ENCODE peak calls at places on chromosomes 11 and 22, in five cellular contexts. One of them, this sample, is unnamed.

GRCh38 chr11:64842366-64842759 is 2.1 kb downstream of the CDC42BPG start:
- DNase-seq in GM12878: no peak
- DNase-seq in HepG2: no peak
- DNase-seq in NT2/D1: no peak
- DNase-seq in H1: no peak
- DNase-seq in this sample: no peak

GRCh38 chr22:49664891-49665290 is 162.8 kb downstream of the BRD1 start:
- DNase-seq in GM12878: no peak
- DNase-seq in HepG2: no peak
- DNase-seq in NT2/D1: no peak
- DNase-seq in H1: no peak
- DNase-seq in this sample: no peak

GRCh38 chr11:114478768-114479167 is 39.5 kb downstream of the REXO2 start:
- DNase-seq in GM12878: no peak
- DNase-seq in HepG2: peak; percentile 34
- DNase-seq in NT2/D1: peak; percentile 55
- DNase-seq in H1: no peak
- DNase-seq in this sample: no peak

GRCh38 chr11:106062592-106062949 is 14.6 kb downstream of the KBTBD3 start:
- DNase-seq in GM12878: no peak
- DNase-seq in HepG2: no peak
- DNase-seq in NT2/D1: no peak
- DNase-seq in H1: no peak
- DNase-seq in this sample: no peak

GRCh38 chr11:13772223-13773046 is 104.0 kb downstream of the FAR1 start:
- DNase-seq in GM12878: peak; percentile 11
- DNase-seq in HepG2: peak; percentile 58
- DNase-seq in NT2/D1: peak; percentile 64
- DNase-seq in H1: peak; percentile 31
- DNase-seq in this sample: peak; percentile 54

GRCh38 chr22:36874309-36874696 is 13.5 kb downstream of the NCF4 start:
- DNase-seq in GM12878: no peak
- DNase-seq in HepG2: no peak
- DNase-seq in NT2/D1: no peak
- DNase-seq in H1: no peak
- DNase-seq in this sample: no peak

GRCh38 chr11:122696662-122697061 is 41.1 kb downstream of the UBASH3B start:
- DNase-seq in GM12878: no peak
- DNase-seq in HepG2: no peak
- DNase-seq in NT2/D1: no peak
- DNase-seq in H1: no peak
- DNase-seq in this sample: no peak

GRCh38 chr22:30312053-30312452 is 14.7 kb downstream of the TBC1D10A start:
- DNase-seq in GM12878: no peak
- DNase-seq in HepG2: no peak
- DNase-seq in NT2/D1: no peak
- DNase-seq in H1: no peak
- DNase-seq in this sample: no peak

GRCh38 chr11:110531056-110531756 is 101.5 kb downstream of the FDX1 start:
- DNase-seq in GM12878: no peak
- DNase-seq in HepG2: no peak
- DNase-seq in NT2/D1: no peak
- DNase-seq in H1: no peak
- DNase-seq in this sample: no peak

GRCh38 chr11:14119357-14119756 is 156.8 kb downstream of the SPON1 start:
- DNase-seq in GM12878: no peak
- DNase-seq in HepG2: no peak
- DNase-seq in NT2/D1: no peak
- DNase-seq in H1: no peak
- DNase-seq in this sample: no peak

GRCh38 chr11:68751331-68751856 is at the start of gene TESMIN:
- DNase-seq in GM12878: peak; percentile 34
- DNase-seq in HepG2: peak; percentile 53
- DNase-seq in NT2/D1: peak; percentile 82
- DNase-seq in H1: peak; percentile 85
- DNase-seq in this sample: peak; percentile 99

GRCh38 chr22:22380098-22381030 is 128.2 kb downstream of the ZNF280B start:
- DNase-seq in GM12878: no peak
- DNase-seq in HepG2: no peak
- DNase-seq in NT2/D1: no peak
- DNase-seq in H1: no peak
- DNase-seq in this sample: peak; percentile 74

GRCh38 chr11:85685820-85686459 is at the start of gene CCDC89:
- DNase-seq in GM12878: no peak
- DNase-seq in HepG2: peak; percentile 68
- DNase-seq in NT2/D1: no peak
- DNase-seq in H1: no peak
- DNase-seq in this sample: peak; percentile 78

GRCh38 chr11:12165237-12165875 is 55.0 kb downstream of the MICAL2 start:
- DNase-seq in GM12878: no peak
- DNase-seq in HepG2: no peak
- DNase-seq in NT2/D1: no peak
- DNase-seq in H1: no peak
- DNase-seq in this sample: no peak

GRCh38 chr11:10828407-10828806 is 19.7 kb upstream of the EIF4G2 start:
- DNase-seq in GM12878: no peak
- DNase-seq in HepG2: no peak
- DNase-seq in NT2/D1: no peak
- DNase-seq in H1: no peak
- DNase-seq in this sample: no peak

GRCh38 chr11:123357990-123358827 is 71.9 kb upstream of the GRAMD1B start:
- DNase-seq in GM12878: peak; percentile 34
- DNase-seq in HepG2: no peak
- DNase-seq in NT2/D1: no peak
- DNase-seq in H1: no peak
- DNase-seq in this sample: peak; percentile 57

GRCh38 chr11:74559934-74560309 is 32.5 kb upstream of the POLD3 start:
- DNase-seq in GM12878: no peak
- DNase-seq in HepG2: no peak
- DNase-seq in NT2/D1: no peak
- DNase-seq in H1: no peak
- DNase-seq in this sample: no peak

GRCh38 chr11:69000831-69001245 is 12.2 kb downstream of the MRGPRF start:
- DNase-seq in GM12878: no peak
- DNase-seq in HepG2: peak; percentile 57
- DNase-seq in NT2/D1: no peak
- DNase-seq in H1: no peak
- DNase-seq in this sample: no peak

GRCh38 chr11:106381895-106382294 is 304.4 kb downstream of the AASDHPPT start:
- DNase-seq in GM12878: no peak
- DNase-seq in HepG2: no peak
- DNase-seq in NT2/D1: no peak
- DNase-seq in H1: peak; percentile 17
- DNase-seq in this sample: no peak

GRCh38 chr22:36306227-36306626 is 53.3 kb downstream of the APOL1 start:
- DNase-seq in GM12878: no peak
- DNase-seq in HepG2: no peak
- DNase-seq in NT2/D1: no peak
- DNase-seq in H1: no peak
- DNase-seq in this sample: no peak

GRCh38 chr11:93031386-93031785 is 61.9 kb downstream of the MTNR1B start:
- DNase-seq in GM12878: no peak
- DNase-seq in HepG2: no peak
- DNase-seq in NT2/D1: peak; percentile 84
- DNase-seq in H1: peak; percentile 53
- DNase-seq in this sample: no peak

GRCh38 chr11:35555238-35555887 is 29.9 kb upstream of the PAMR1 start:
- DNase-seq in GM12878: no peak
- DNase-seq in HepG2: no peak
- DNase-seq in NT2/D1: no peak
- DNase-seq in H1: no peak
- DNase-seq in this sample: no peak

GRCh38 chr11:37199082-37199481 is 601.0 kb upstream of the RAG2 start:
- DNase-seq in GM12878: no peak
- DNase-seq in HepG2: no peak
- DNase-seq in NT2/D1: peak; percentile 2
- DNase-seq in H1: no peak
- DNase-seq in this sample: no peak

GRCh38 chr11:117663389-117663788 is 133.6 kb downstream of the DSCAML1 start:
- DNase-seq in GM12878: no peak
- DNase-seq in HepG2: no peak
- DNase-seq in NT2/D1: no peak
- DNase-seq in H1: no peak
- DNase-seq in this sample: no peak

GRCh38 chr11:129412501-129412900 is 36.9 kb downstream of the BARX2 start:
- DNase-seq in GM12878: no peak
- DNase-seq in HepG2: no peak
- DNase-seq in NT2/D1: no peak
- DNase-seq in H1: no peak
- DNase-seq in this sample: no peak

GRCh38 chr11:17989306-17989705 is 23.5 kb downstream of the SERGEF start:
- DNase-seq in GM12878: no peak
- DNase-seq in HepG2: no peak
- DNase-seq in NT2/D1: no peak
- DNase-seq in H1: no peak
- DNase-seq in this sample: no peak

GRCh38 chr11:32658639-32659406 is 75.2 kb downstream of the EIF3M start:
- DNase-seq in GM12878: no peak
- DNase-seq in HepG2: no peak
- DNase-seq in NT2/D1: no peak
- DNase-seq in H1: no peak
- DNase-seq in this sample: no peak

GRCh38 chr22:44700456-44700855 is 1.5 kb upstream of the PRR5 start:
- DNase-seq in GM12878: no peak
- DNase-seq in HepG2: no peak
- DNase-seq in NT2/D1: no peak
- DNase-seq in H1: no peak
- DNase-seq in this sample: no peak

GRCh38 chr11:438101-438844 is 3.5 kb downstream of the ANO9 start:
- DNase-seq in GM12878: no peak
- DNase-seq in HepG2: no peak
- DNase-seq in NT2/D1: no peak
- DNase-seq in H1: no peak
- DNase-seq in this sample: no peak

GRCh38 chr11:121321614-121322243 is 29.2 kb downstream of the SC5D start:
- DNase-seq in GM12878: no peak
- DNase-seq in HepG2: no peak
- DNase-seq in NT2/D1: peak; percentile 33
- DNase-seq in H1: peak; percentile 21
- DNase-seq in this sample: no peak

GRCh38 chr11:116703421-116703820 is 69.4 kb downstream of the BUD13 start:
- DNase-seq in GM12878: no peak
- DNase-seq in HepG2: no peak
- DNase-seq in NT2/D1: no peak
- DNase-seq in H1: no peak
- DNase-seq in this sample: no peak

GRCh38 chr11:123690490-123690889 is 36.1 kb upstream of the SCN3B start:
- DNase-seq in GM12878: no peak
- DNase-seq in HepG2: no peak
- DNase-seq in NT2/D1: no peak
- DNase-seq in H1: no peak
- DNase-seq in this sample: no peak

GRCh38 chr11:80593981-80594380 is 1153.2 kb upstream of the TENM4 start:
- DNase-seq in GM12878: no peak
- DNase-seq in HepG2: peak; percentile 28
- DNase-seq in NT2/D1: no peak
- DNase-seq in H1: no peak
- DNase-seq in this sample: no peak

DNA sequence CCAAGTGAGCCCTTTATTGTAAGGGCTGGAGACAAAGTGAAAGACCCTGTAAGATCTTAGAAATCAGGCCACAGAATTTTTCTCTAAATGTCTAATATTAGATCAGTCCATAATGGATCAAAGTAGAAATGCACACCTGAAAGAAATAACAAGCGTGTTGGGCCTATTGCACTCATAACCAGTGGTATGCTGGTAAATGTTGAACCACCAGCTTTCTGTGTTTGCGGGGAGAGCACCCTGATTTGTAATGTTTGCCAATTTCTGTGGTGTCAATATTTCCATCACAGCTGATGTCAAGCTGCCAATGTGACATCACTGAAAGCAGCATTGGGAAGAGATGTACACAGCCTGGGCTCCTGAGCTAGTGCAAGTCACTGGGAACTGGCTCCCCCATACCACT is 46.2 kb downstream of the ENDOD1 start:
- DNase-seq in GM12878: no peak
- DNase-seq in HepG2: no peak
- DNase-seq in NT2/D1: no peak
- DNase-seq in H1: no peak
- DNase-seq in this sample: no peak
- TF ChIP-seq SUZ12 in GM12878: no peak
- TF ChIP-seq SUZ12 in HepG2: no peak
- TF ChIP-seq SUZ12 in NT2/D1: no peak
- TF ChIP-seq SUZ12 in H1: no peak
- TF ChIP-seq SUZ12 in this sample: no peak

GRCh38 chr22:20606041-20606783 is 98.8 kb downstream of the MED15 start:
- DNase-seq in GM12878: no peak
- DNase-seq in HepG2: peak; percentile 78
- DNase-seq in NT2/D1: peak; percentile 70
- DNase-seq in H1: peak; percentile 85
- DNase-seq in this sample: peak; percentile 87
- TF ChIP-seq SUZ12 in GM12878: no peak
- TF ChIP-seq SUZ12 in HepG2: no peak
- TF ChIP-seq SUZ12 in NT2/D1: no peak
- TF ChIP-seq SUZ12 in H1: no peak
- TF ChIP-seq SUZ12 in this sample: no peak

GRCh38 chr11:38460901-38461300 is 1862.9 kb upstream of the RAG2 start:
- DNase-seq in GM12878: no peak
- DNase-seq in HepG2: no peak
- DNase-seq in NT2/D1: no peak
- DNase-seq in H1: no peak
- DNase-seq in this sample: peak; percentile 3
- TF ChIP-seq SUZ12 in GM12878: no peak
- TF ChIP-seq SUZ12 in HepG2: no peak
- TF ChIP-seq SUZ12 in NT2/D1: no peak
- TF ChIP-seq SUZ12 in H1: no peak
- TF ChIP-seq SUZ12 in this sample: no peak

DNA sequence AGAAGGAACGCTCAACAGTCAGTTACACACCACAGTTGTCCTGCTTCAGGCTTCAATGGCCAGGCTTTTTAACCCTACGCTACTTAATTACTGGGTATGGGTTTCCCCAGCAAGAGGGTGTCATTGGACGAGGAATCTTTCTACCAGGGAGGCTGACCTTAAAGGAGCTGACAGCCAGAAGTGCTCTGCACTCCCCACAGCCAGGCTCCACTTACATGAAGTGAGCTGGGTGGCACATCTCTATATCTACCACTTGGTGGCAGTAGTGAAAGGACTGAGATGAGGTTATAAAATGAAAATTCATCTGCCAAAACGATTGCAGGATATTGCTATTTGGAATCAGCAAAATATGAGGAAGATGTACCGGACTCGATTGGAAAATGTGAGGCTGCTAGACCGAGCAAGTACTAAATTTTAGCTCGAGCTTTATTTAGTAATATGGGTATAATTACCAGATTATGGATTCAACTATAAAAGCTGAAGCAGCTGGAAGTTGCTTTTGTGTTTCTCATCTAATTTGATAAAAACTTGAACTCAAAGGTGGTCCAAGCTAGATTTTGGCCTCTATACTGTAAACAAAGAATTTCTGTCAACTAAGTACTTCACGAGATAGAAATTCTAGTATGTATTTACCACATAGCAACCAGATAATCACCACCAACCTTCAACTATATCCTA is 54.0 kb upstream of the CEP126 start:
- DNase-seq in GM12878: no peak
- DNase-seq in HepG2: peak; percentile 56
- DNase-seq in NT2/D1: peak; percentile 25
- DNase-seq in H1: peak; percentile 29
- DNase-seq in this sample: peak; percentile 70
- TF ChIP-seq SUZ12 in GM12878: no peak
- TF ChIP-seq SUZ12 in HepG2: no peak
- TF ChIP-seq SUZ12 in NT2/D1: no peak
- TF ChIP-seq SUZ12 in H1: no peak
- TF ChIP-seq SUZ12 in this sample: no peak

GRCh38 chr22:46767249-46767985 is 5.0 kb downstream of the TBC1D22A start:
- DNase-seq in GM12878: no peak
- DNase-seq in HepG2: no peak
- DNase-seq in NT2/D1: no peak
- DNase-seq in H1: no peak
- DNase-seq in this sample: no peak
- TF ChIP-seq SUZ12 in GM12878: no peak
- TF ChIP-seq SUZ12 in HepG2: no peak
- TF ChIP-seq SUZ12 in NT2/D1: no peak
- TF ChIP-seq SUZ12 in H1: no peak
- TF ChIP-seq SUZ12 in this sample: no peak

This sample was measured in HEK293T.